ENCODE peak calls at places on chromosome 12, in eight cellular contexts. One of them, this sample, is unnamed.

GRCh38 chr12:1796515-1797010 is 23.8 kb upstream of the LRTM2 start:
- DNase-seq in dorsolateral prefrontal cortex: no peak
- DNase-seq in substantia nigra: no peak
- DNase-seq in GM23248: peak; percentile 66
- DNase-seq in PC-9: no peak
- DNase-seq in neuronal stem cell: no peak
- DNase-seq in left ventricle myocardium inferior: no peak
- DNase-seq in psoas muscle: peak; percentile 54
- DNase-seq in this sample: no peak

GRCh38 chr12:128069359-128069997 is 197.5 kb upstream of the TMEM132C start:
- DNase-seq in dorsolateral prefrontal cortex: no peak
- DNase-seq in GM23248: peak; percentile 79
- DNase-seq in PC-9: no peak
- DNase-seq in substantia nigra: no peak
- DNase-seq in psoas muscle: no peak
- DNase-seq in left ventricle myocardium inferior: no peak
- DNase-seq in neuronal stem cell: peak; percentile 50
- DNase-seq in this sample: peak; percentile 89

GRCh38 chr12:45290218-45290609 is 74.3 kb downstream of the ANO6 start:
- DNase-seq in left ventricle myocardium inferior: no peak
- DNase-seq in substantia nigra: no peak
- DNase-seq in neuronal stem cell: no peak
- DNase-seq in dorsolateral prefrontal cortex: no peak
- DNase-seq in GM23248: peak; percentile 86
- DNase-seq in PC-9: peak; percentile 78
- DNase-seq in psoas muscle: no peak
- DNase-seq in this sample: no peak

GRCh38 chr12:13573698-13574321 is 377.3 kb downstream of the EMP1 start:
- DNase-seq in PC-9: peak; percentile 79
- DNase-seq in psoas muscle: no peak
- DNase-seq in left ventricle myocardium inferior: no peak
- DNase-seq in substantia nigra: no peak
- DNase-seq in dorsolateral prefrontal cortex: no peak
- DNase-seq in neuronal stem cell: no peak
- DNase-seq in GM23248: peak; percentile 94
- DNase-seq in this sample: no peak

GRCh38 chr12:69345742-69346141 is 2.4 kb upstream of the LYZ start:
- DNase-seq in neuronal stem cell: no peak
- DNase-seq in left ventricle myocardium inferior: no peak
- DNase-seq in substantia nigra: no peak
- DNase-seq in psoas muscle: no peak
- DNase-seq in dorsolateral prefrontal cortex: no peak
- DNase-seq in GM23248: no peak
- DNase-seq in PC-9: no peak
- DNase-seq in this sample: no peak

GRCh38 chr12:16555630-16556029 is 50.3 kb downstream of the LMO3 start:
- DNase-seq in left ventricle myocardium inferior: no peak
- DNase-seq in neuronal stem cell: no peak
- DNase-seq in GM23248: peak; percentile 46
- DNase-seq in PC-9: no peak
- DNase-seq in substantia nigra: no peak
- DNase-seq in psoas muscle: no peak
- DNase-seq in dorsolateral prefrontal cortex: no peak
- DNase-seq in this sample: peak; percentile 64

GRCh38 chr12:118189761-118190181 is 53.8 kb downstream of the PEBP1 start:
- DNase-seq in substantia nigra: peak; percentile 29
- DNase-seq in dorsolateral prefrontal cortex: peak; percentile 58
- DNase-seq in psoas muscle: no peak
- DNase-seq in neuronal stem cell: peak; percentile 26
- DNase-seq in PC-9: no peak
- DNase-seq in GM23248: peak; percentile 78
- DNase-seq in left ventricle myocardium inferior: peak; percentile 19
- DNase-seq in this sample: peak; percentile 83

GRCh38 chr12:99257672-99258071 is 389.9 kb upstream of the GARIN6 start:
- DNase-seq in left ventricle myocardium inferior: no peak
- DNase-seq in psoas muscle: no peak
- DNase-seq in dorsolateral prefrontal cortex: no peak
- DNase-seq in neuronal stem cell: no peak
- DNase-seq in GM23248: no peak
- DNase-seq in PC-9: no peak
- DNase-seq in substantia nigra: no peak
- DNase-seq in this sample: no peak

GRCh38 chr12:113235976-113236375 is 14.7 kb downstream of the TPCN1 start:
- DNase-seq in GM23248: no peak
- DNase-seq in dorsolateral prefrontal cortex: no peak
- DNase-seq in left ventricle myocardium inferior: no peak
- DNase-seq in PC-9: no peak
- DNase-seq in psoas muscle: no peak
- DNase-seq in substantia nigra: no peak
- DNase-seq in neuronal stem cell: no peak
- DNase-seq in this sample: no peak

GRCh38 chr12:107864235-107864634 is 89.7 kb downstream of the ASCL4 start:
- DNase-seq in left ventricle myocardium inferior: no peak
- DNase-seq in neuronal stem cell: no peak
- DNase-seq in dorsolateral prefrontal cortex: no peak
- DNase-seq in substantia nigra: no peak
- DNase-seq in psoas muscle: no peak
- DNase-seq in PC-9: no peak
- DNase-seq in GM23248: no peak
- DNase-seq in this sample: peak; percentile 83

GRCh38 chr12:121872546-121873223 is 14.0 kb upstream of the HPD start:
- DNase-seq in GM23248: peak; percentile 96
- DNase-seq in dorsolateral prefrontal cortex: peak; percentile 85
- DNase-seq in substantia nigra: no peak
- DNase-seq in psoas muscle: no peak
- DNase-seq in neuronal stem cell: no peak
- DNase-seq in PC-9: no peak
- DNase-seq in left ventricle myocardium inferior: peak; percentile 31
- DNase-seq in this sample: no peak

GRCh38 chr12:126617312-126617711 is 1552.1 kb downstream of the AACS start:
- DNase-seq in left ventricle myocardium inferior: no peak
- DNase-seq in substantia nigra: no peak
- DNase-seq in PC-9: no peak
- DNase-seq in dorsolateral prefrontal cortex: no peak
- DNase-seq in GM23248: peak; percentile 5
- DNase-seq in neuronal stem cell: no peak
- DNase-seq in psoas muscle: no peak
- DNase-seq in this sample: peak; percentile 89

GRCh38 chr12:54602661-54603060 is 14.2 kb upstream of the PPP1R1A start:
- DNase-seq in neuronal stem cell: no peak
- DNase-seq in left ventricle myocardium inferior: no peak
- DNase-seq in psoas muscle: no peak
- DNase-seq in GM23248: no peak
- DNase-seq in dorsolateral prefrontal cortex: no peak
- DNase-seq in PC-9: no peak
- DNase-seq in substantia nigra: no peak
- DNase-seq in this sample: peak; percentile 17

GRCh38 chr12:57016348-57016747 is at the start of gene TAC3:
- DNase-seq in left ventricle myocardium inferior: no peak
- DNase-seq in psoas muscle: no peak
- DNase-seq in dorsolateral prefrontal cortex: no peak
- DNase-seq in PC-9: no peak
- DNase-seq in substantia nigra: no peak
- DNase-seq in neuronal stem cell: peak; percentile 36
- DNase-seq in GM23248: no peak
- DNase-seq in this sample: peak; percentile 84

GRCh38 chr12:19458733-19459132 is 19.4 kb downstream of the AEBP2 start:
- DNase-seq in psoas muscle: no peak
- DNase-seq in dorsolateral prefrontal cortex: no peak
- DNase-seq in GM23248: no peak
- DNase-seq in left ventricle myocardium inferior: no peak
- DNase-seq in neuronal stem cell: no peak
- DNase-seq in PC-9: no peak
- DNase-seq in substantia nigra: no peak
- DNase-seq in this sample: no peak

GRCh38 chr12:55829967-55830600 is 697 bp upstream of the DNAJC14 start:
- DNase-seq in neuronal stem cell: no peak
- DNase-seq in substantia nigra: peak; percentile 83
- DNase-seq in PC-9: no peak
- DNase-seq in GM23248: no peak
- DNase-seq in psoas muscle: peak; percentile 56
- DNase-seq in dorsolateral prefrontal cortex: peak; percentile 62
- DNase-seq in left ventricle myocardium inferior: peak; percentile 57
- DNase-seq in this sample: peak; percentile 89

GRCh38 chr12:121857322-121858246 is 1.1 kb downstream of the HPD start:
- DNase-seq in substantia nigra: no peak
- DNase-seq in GM23248: no peak
- DNase-seq in PC-9: no peak
- DNase-seq in psoas muscle: no peak
- DNase-seq in dorsolateral prefrontal cortex: no peak
- DNase-seq in neuronal stem cell: no peak
- DNase-seq in left ventricle myocardium inferior: no peak
- DNase-seq in this sample: peak; percentile 67

GRCh38 chr12:120224304-120225199 is 23.6 kb upstream of the RPLP0 start:
- DNase-seq in neuronal stem cell: no peak
- DNase-seq in left ventricle myocardium inferior: peak; percentile 48
- DNase-seq in psoas muscle: peak; percentile 47
- DNase-seq in GM23248: peak; percentile 46
- DNase-seq in substantia nigra: peak; percentile 34
- DNase-seq in dorsolateral prefrontal cortex: no peak
- DNase-seq in PC-9: no peak
- DNase-seq in this sample: peak; percentile 56

GRCh38 chr12:26748412-26748740 is 84.6 kb downstream of the ITPR2 start:
- DNase-seq in GM23248: no peak
- DNase-seq in neuronal stem cell: no peak
- DNase-seq in dorsolateral prefrontal cortex: no peak
- DNase-seq in psoas muscle: no peak
- DNase-seq in left ventricle myocardium inferior: no peak
- DNase-seq in PC-9: no peak
- DNase-seq in substantia nigra: no peak
- DNase-seq in this sample: no peak
- H3K27ac ChIP-seq in GM23248: no peak overlapping the region
- H3K27ac ChIP-seq in neuronal stem cell: no peak overlapping the region
- H3K27ac ChIP-seq in dorsolateral prefrontal cortex: no peak overlapping the region
- H3K27ac ChIP-seq in psoas muscle: no peak overlapping the region
- H3K27ac ChIP-seq in left ventricle myocardium inferior: no peak overlapping the region
- H3K27ac ChIP-seq in PC-9: no peak overlapping the region
- H3K27ac ChIP-seq in substantia nigra: no peak overlapping the region
- H3K27ac ChIP-seq in this sample: no peak overlapping the region

GRCh38 chr12:10618338-10618987 is 5.1 kb upstream of the MAGOHB start:
- DNase-seq in PC-9: peak; percentile 76
- DNase-seq in psoas muscle: no peak
- DNase-seq in substantia nigra: no peak
- DNase-seq in dorsolateral prefrontal cortex: no peak
- DNase-seq in neuronal stem cell: no peak
- DNase-seq in GM23248: peak; percentile 89
- DNase-seq in left ventricle myocardium inferior: no peak
- DNase-seq in this sample: no peak
- H3K27ac ChIP-seq in PC-9: peak overlapping the region; percentile 90
- H3K27ac ChIP-seq in psoas muscle: no peak overlapping the region
- H3K27ac ChIP-seq in substantia nigra: no peak overlapping the region
- H3K27ac ChIP-seq in dorsolateral prefrontal cortex: no peak overlapping the region
- H3K27ac ChIP-seq in neuronal stem cell: no peak overlapping the region
- H3K27ac ChIP-seq in GM23248: peak overlapping the region; percentile 85
- H3K27ac ChIP-seq in left ventricle myocardium inferior: no peak overlapping the region
- H3K27ac ChIP-seq in this sample: no peak overlapping the region

GRCh38 chr12:93127107-93127560 is 198.0 kb upstream of the EEA1 start:
- DNase-seq in neuronal stem cell: no peak
- DNase-seq in psoas muscle: peak; percentile 23
- DNase-seq in substantia nigra: no peak
- DNase-seq in PC-9: no peak
- DNase-seq in GM23248: no peak
- DNase-seq in dorsolateral prefrontal cortex: no peak
- DNase-seq in left ventricle myocardium inferior: no peak
- DNase-seq in this sample: no peak
- H3K27ac ChIP-seq in neuronal stem cell: no peak overlapping the region
- H3K27ac ChIP-seq in psoas muscle: peak overlapping the region; percentile 94
- H3K27ac ChIP-seq in substantia nigra: no peak overlapping the region
- H3K27ac ChIP-seq in PC-9: no peak overlapping the region
- H3K27ac ChIP-seq in GM23248: no peak overlapping the region
- H3K27ac ChIP-seq in dorsolateral prefrontal cortex: no peak overlapping the region
- H3K27ac ChIP-seq in left ventricle myocardium inferior: peak overlapping the region; percentile 90
- H3K27ac ChIP-seq in this sample: no peak overlapping the region

GRCh38 chr12:3795800-3796133 is 42.9 kb upstream of the CRACR2A start:
- DNase-seq in neuronal stem cell: no peak
- DNase-seq in dorsolateral prefrontal cortex: no peak
- DNase-seq in left ventricle myocardium inferior: no peak
- DNase-seq in psoas muscle: no peak
- DNase-seq in PC-9: no peak
- DNase-seq in substantia nigra: no peak
- DNase-seq in GM23248: no peak
- DNase-seq in this sample: no peak
- H3K27ac ChIP-seq in neuronal stem cell: no peak overlapping the region
- H3K27ac ChIP-seq in dorsolateral prefrontal cortex: no peak overlapping the region
- H3K27ac ChIP-seq in left ventricle myocardium inferior: no peak overlapping the region
- H3K27ac ChIP-seq in psoas muscle: no peak overlapping the region
- H3K27ac ChIP-seq in PC-9: no peak overlapping the region
- H3K27ac ChIP-seq in substantia nigra: no peak overlapping the region
- H3K27ac ChIP-seq in GM23248: no peak overlapping the region
- H3K27ac ChIP-seq in this sample: no peak overlapping the region

GRCh38 chr12:52254180-52254964 is 20.1 kb upstream of the KRT86 start:
- DNase-seq in PC-9: no peak
- DNase-seq in left ventricle myocardium inferior: no peak
- DNase-seq in GM23248: no peak
- DNase-seq in neuronal stem cell: no peak
- DNase-seq in substantia nigra: no peak
- DNase-seq in psoas muscle: no peak
- DNase-seq in dorsolateral prefrontal cortex: no peak
- DNase-seq in this sample: no peak
- H3K27ac ChIP-seq in PC-9: peak overlapping the region; percentile 24
- H3K27ac ChIP-seq in left ventricle myocardium inferior: no peak overlapping the region
- H3K27ac ChIP-seq in GM23248: no peak overlapping the region
- H3K27ac ChIP-seq in neuronal stem cell: no peak overlapping the region
- H3K27ac ChIP-seq in substantia nigra: no peak overlapping the region
- H3K27ac ChIP-seq in psoas muscle: no peak overlapping the region
- H3K27ac ChIP-seq in dorsolateral prefrontal cortex: no peak overlapping the region
- H3K27ac ChIP-seq in this sample: no peak overlapping the region

DNA sequence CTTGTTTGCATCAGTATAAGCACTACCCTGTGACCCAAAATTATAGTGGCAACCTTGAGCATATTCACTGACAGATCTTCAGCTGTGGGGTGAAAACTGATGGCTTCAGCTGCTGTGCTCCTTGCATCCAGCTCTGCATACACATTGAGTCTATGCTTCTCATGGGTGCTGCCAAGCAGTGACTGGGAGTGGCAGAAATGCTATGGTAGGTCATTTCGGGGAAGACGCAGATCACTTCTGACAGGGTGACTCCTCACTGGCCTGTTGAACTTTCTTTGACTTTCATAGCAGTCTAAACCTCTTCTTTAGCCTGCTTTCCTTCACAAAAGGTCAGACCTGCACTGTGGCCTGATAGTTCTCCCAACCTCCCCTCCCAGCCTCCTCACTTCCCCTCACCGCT is 5.6 kb upstream of the ALDH1L2 start:
- DNase-seq in neuronal stem cell: no peak
- DNase-seq in dorsolateral prefrontal cortex: no peak
- DNase-seq in substantia nigra: no peak
- DNase-seq in PC-9: no peak
- DNase-seq in psoas muscle: no peak
- DNase-seq in left ventricle myocardium inferior: no peak
- DNase-seq in GM23248: no peak
- DNase-seq in this sample: no peak
- H3K27ac ChIP-seq in neuronal stem cell: no peak overlapping the region
- H3K27ac ChIP-seq in dorsolateral prefrontal cortex: no peak overlapping the region
- H3K27ac ChIP-seq in substantia nigra: no peak overlapping the region
- H3K27ac ChIP-seq in PC-9: no peak overlapping the region
- H3K27ac ChIP-seq in psoas muscle: no peak overlapping the region
- H3K27ac ChIP-seq in left ventricle myocardium inferior: no peak overlapping the region
- H3K27ac ChIP-seq in GM23248: no peak overlapping the region
- H3K27ac ChIP-seq in this sample: no peak overlapping the region

GRCh38 chr12:4312251-4312650 is 8.8 kb upstream of the TIGAR start:
- DNase-seq in neuronal stem cell: no peak
- DNase-seq in dorsolateral prefrontal cortex: no peak
- DNase-seq in left ventricle myocardium inferior: no peak
- DNase-seq in substantia nigra: no peak
- DNase-seq in psoas muscle: no peak
- DNase-seq in GM23248: no peak
- DNase-seq in PC-9: no peak
- DNase-seq in this sample: no peak
- H3K27ac ChIP-seq in neuronal stem cell: no peak overlapping the region
- H3K27ac ChIP-seq in dorsolateral prefrontal cortex: no peak overlapping the region
- H3K27ac ChIP-seq in left ventricle myocardium inferior: no peak overlapping the region
- H3K27ac ChIP-seq in substantia nigra: no peak overlapping the region
- H3K27ac ChIP-seq in psoas muscle: no peak overlapping the region
- H3K27ac ChIP-seq in GM23248: no peak overlapping the region
- H3K27ac ChIP-seq in PC-9: no peak overlapping the region
- H3K27ac ChIP-seq in this sample: no peak overlapping the region

GRCh38 chr12:132517013-132517739 is 27.2 kb downstream of the FBRSL1 start:
- DNase-seq in GM23248: no peak
- DNase-seq in dorsolateral prefrontal cortex: no peak
- DNase-seq in neuronal stem cell: no peak
- DNase-seq in left ventricle myocardium inferior: no peak
- DNase-seq in psoas muscle: no peak
- DNase-seq in substantia nigra: no peak
- DNase-seq in PC-9: no peak
- DNase-seq in this sample: no peak
- H3K27ac ChIP-seq in GM23248: no peak overlapping the region
- H3K27ac ChIP-seq in dorsolateral prefrontal cortex: peak overlapping the region; percentile 79
- H3K27ac ChIP-seq in neuronal stem cell: no peak overlapping the region
- H3K27ac ChIP-seq in left ventricle myocardium inferior: no peak overlapping the region
- H3K27ac ChIP-seq in psoas muscle: no peak overlapping the region
- H3K27ac ChIP-seq in substantia nigra: peak overlapping the region; percentile 73
- H3K27ac ChIP-seq in PC-9: no peak overlapping the region
- H3K27ac ChIP-seq in this sample: no peak overlapping the region